ENCODE peak calls at places on chromosome 11, in nine cellular contexts. I, W, K, V, H, B, R, F and N are unnamed samples.

GRCh38 chr11:117095301-117096139 is 2.7 kb downstream of the SIK3 start:
- DNase-seq in H (no peak), K (no peak), R (no peak), V (no peak), W (no peak), I (peak), F (peak), B (no peak), N (no peak)

GRCh38 chr11:72588656-72589410 is 85.4 kb downstream of the PDE2A start:
- DNase-seq in F (no peak), R (no peak), H (no peak), W (no peak), I (no peak), B (no peak), V (no peak), K (no peak), N (peak)

GRCh38 chr11:96333076-96333744 is 9.8 kb downstream of the MAML2 start:
- DNase-seq in I (no peak), W (peak), K (no peak), V (peak), R (no peak), H (no peak), F (peak), B (no peak), N (no peak)

GRCh38 chr11:100176456-100176855 is 510.6 kb upstream of the ARHGAP42 start:
- DNase-seq in R (no peak), B (no peak), F (no peak), V (no peak), I (no peak), W (no peak), K (no peak), H (no peak), N (no peak)

GRCh38 chr11:131300304-131300703 is 70.1 kb upstream of the NTM start:
- DNase-seq in R (no peak), F (peak), I (no peak), K (no peak), B (no peak), V (no peak), W (no peak), H (no peak), N (no peak)

GRCh38 chr11:70545626-70545945 is 147.3 kb downstream of the CTTN start:
- DNase-seq in B (no peak), H (no peak), R (no peak), F (no peak), V (no peak), I (no peak), K (no peak), W (no peak), N (peak)

GRCh38 chr11:78127408-78127807 is 12.0 kb downstream of the ALG8 start:
- DNase-seq in R (no peak), V (no peak), K (no peak), B (no peak), F (no peak), W (no peak), H (no peak), I (no peak), N (no peak)

GRCh38 chr11:16265022-16265421 is 91.3 kb downstream of the SOX6 start:
- DNase-seq in R (no peak), F (no peak), W (no peak), B (no peak), V (no peak), I (no peak), H (no peak), K (no peak), N (no peak)

GRCh38 chr11:1862588-1863351 is 9.9 kb downstream of the LSP1 start:
- DNase-seq in V (no peak), W (no peak), K (no peak), B (no peak), I (no peak), H (no peak), F (peak), R (no peak), N (peak)

GRCh38 chr11:9692696-9693095 is 28.8 kb downstream of the SWAP70 start:
- DNase-seq in F (no peak), H (no peak), W (no peak), R (no peak), B (no peak), K (no peak), I (no peak), V (no peak), N (no peak)